ENCODE peak calls at places on chromosomes 7 and 10, in five cellular contexts. A, Q, H, J and F are unnamed samples.

GRCh38 chr10:32366588-32366987 is 19.6 kb upstream of the EPC1 start:
- DNase-seq in Q (no peak), H (no peak), A (no peak), J (no peak), F (no peak)

GRCh38 chr7:26930201-26930600 is 65.8 kb upstream of the SKAP2 start:
- DNase-seq in H (no peak), A (no peak), J (no peak), Q (no peak), F (no peak)

GRCh38 chr7:134818568-134819345 is 39.3 kb downstream of the CALD1 start:
- DNase-seq in Q (no peak), J (no peak), H (no peak), A (no peak), F (no peak)

GRCh38 chr10:78407009-78407711 is 373.5 kb downstream of the RPS24 start:
- DNase-seq in H (peak), A (peak), Q (peak), J (peak), F (peak)

GRCh38 chr10:98676895-98677294 is 230.2 kb upstream of the HPS1 start:
- DNase-seq in H (no peak), J (no peak), A (no peak), Q (no peak), F (no peak)

GRCh38 chr10:21927601-21928000 is 75.9 kb downstream of the DNAJC1 start:
- DNase-seq in Q (no peak), A (no peak), H (no peak), J (no peak), F (peak)

GRCh38 chr10:122878799-122879338 is 512 bp downstream of the FAM24B start:
- DNase-seq in A (peak), H (peak), J (no peak), Q (no peak), F (no peak)

GRCh38 chr10:96673318-96674099 is 46.8 kb downstream of the PIK3AP1 start:
- DNase-seq in H (peak), Q (peak), J (no peak), A (no peak), F (peak)

GRCh38 chr10:124222298-124223000 is 129.1 kb upstream of the CHST15 start:
- DNase-seq in J (no peak), A (no peak), Q (no peak), H (no peak), F (no peak)

GRCh38 chr10:119299531-119299930 is 92.2 kb downstream of the GRK5 start:
- DNase-seq in H (no peak), J (no peak), A (no peak), Q (no peak), F (no peak)

GRCh38 chr7:116561697-116562483 is 37.1 kb downstream of the CAV1 start:
- DNase-seq in H (no peak), J (no peak), A (no peak), Q (no peak), F (peak)

GRCh38 chr10:18681366-18681765 is 22.1 kb downstream of the ARL5B start:
- DNase-seq in Q (no peak), A (no peak), J (no peak), H (no peak), F (peak)

GRCh38 chr10:21257919-21258318 is 267.6 kb downstream of the SKIDA1 start:
- DNase-seq in Q (no peak), A (no peak), H (no peak), J (no peak), F (peak)

GRCh38 chr7:131068604-131069021 is 259.1 kb upstream of the MKLN1 start:
- DNase-seq in A (peak), J (no peak), Q (no peak), H (no peak), F (peak)

GRCh38 chr10:5252177-5253037 is 55.8 kb downstream of the AKR1C4 start:
- DNase-seq in H (peak), Q (no peak), J (no peak), A (peak), F (peak)

GRCh38 chr7:72292794-72293193 is 119.3 kb downstream of the CALN1 start:
- DNase-seq in J (no peak), A (no peak), H (no peak), Q (no peak), F (no peak)

GRCh38 chr7:137254766-137255165 is 88.8 kb downstream of the PTN start:
- DNase-seq in Q (no peak), A (no peak), H (no peak), J (no peak), F (no peak)

GRCh38 chr10:126062132-126063032 is 166.0 kb downstream of the FANK1 start:
- DNase-seq in J (no peak), Q (no peak), H (no peak), A (peak), F (peak)

GRCh38 chr7:33062023-33062781 is at the start of gene NT5C3A:
- DNase-seq in H (no peak), A (peak), Q (no peak), J (peak), F (no peak)

GRCh38 chr7:119270644-119271043 is 1002.3 kb upstream of the KCND2 start:
- DNase-seq in A (no peak), J (no peak), H (no peak), Q (no peak), F (no peak)

GRCh38 chr7:66258409-66258808 is 53.3 kb downstream of the TPST1 start:
- DNase-seq in H (no peak), A (no peak), Q (no peak), J (no peak), F (no peak)

GRCh38 chr7:157013602-157014549 is 3.4 kb upstream of the MNX1 start:
- DNase-seq in Q (no peak), H (no peak), A (no peak), J (no peak), F (no peak)

GRCh38 chr10:44898665-44899064 is 12.5 kb upstream of the TMEM72 start:
- DNase-seq in A (no peak), H (no peak), J (no peak), Q (no peak), F (no peak)

GRCh38 chr7:129423700-129424410 is 10.4 kb upstream of the STRIP2 start:
- DNase-seq in A (no peak), H (peak), Q (no peak), J (no peak), F (peak)

GRCh38 chr10:48457949-48458661 is 146.8 kb downstream of the ARHGAP22 start:
- DNase-seq in J (no peak), H (no peak), Q (no peak), A (no peak), F (no peak)

GRCh38 chr10:48456361-48456804 is 148.5 kb downstream of the ARHGAP22 start:
- DNase-seq in H (no peak), A (no peak), Q (no peak), J (no peak), F (no peak)

GRCh38 chr10:48458662-48459048 is 146.2 kb downstream of the ARHGAP22 start:
- DNase-seq in J (no peak), Q (no peak), H (no peak), A (no peak), F (no peak)

GRCh38 chr10:48455392-48456151 is 149.1 kb downstream of the MAPK8 start:
- DNase-seq in H (no peak), Q (no peak), A (no peak), J (no peak), F (no peak)

GRCh38 chr10:48456808-48457761 is 147.8 kb downstream of the ARHGAP22 start:
- DNase-seq in H (no peak), J (no peak), Q (no peak), A (no peak), F (no peak)
- TF ChIP-seq BHLHE40 in H (no peak), J (no peak), Q (no peak), A (no peak), F (no peak)

GRCh38 chr7:80515298-80515697 is 3.4 kb upstream of the GNAT3 start:
- DNase-seq in A (no peak), Q (no peak), H (no peak), J (no peak), F (no peak)

GRCh38 chr7:80511964-80512363 is at the start of gene GNAT3:
- DNase-seq in Q (no peak), H (no peak), J (no peak), A (no peak), F (no peak)

GRCh38 chr7:80520199-80520598 is 8.3 kb upstream of the GNAT3 start:
- DNase-seq in J (no peak), Q (no peak), A (no peak), H (no peak), F (peak)

GRCh38 chr7:80521809-80522208 is 9.9 kb upstream of the GNAT3 start:
- DNase-seq in A (no peak), H (no peak), Q (no peak), J (no peak), F (no peak)

DNA sequence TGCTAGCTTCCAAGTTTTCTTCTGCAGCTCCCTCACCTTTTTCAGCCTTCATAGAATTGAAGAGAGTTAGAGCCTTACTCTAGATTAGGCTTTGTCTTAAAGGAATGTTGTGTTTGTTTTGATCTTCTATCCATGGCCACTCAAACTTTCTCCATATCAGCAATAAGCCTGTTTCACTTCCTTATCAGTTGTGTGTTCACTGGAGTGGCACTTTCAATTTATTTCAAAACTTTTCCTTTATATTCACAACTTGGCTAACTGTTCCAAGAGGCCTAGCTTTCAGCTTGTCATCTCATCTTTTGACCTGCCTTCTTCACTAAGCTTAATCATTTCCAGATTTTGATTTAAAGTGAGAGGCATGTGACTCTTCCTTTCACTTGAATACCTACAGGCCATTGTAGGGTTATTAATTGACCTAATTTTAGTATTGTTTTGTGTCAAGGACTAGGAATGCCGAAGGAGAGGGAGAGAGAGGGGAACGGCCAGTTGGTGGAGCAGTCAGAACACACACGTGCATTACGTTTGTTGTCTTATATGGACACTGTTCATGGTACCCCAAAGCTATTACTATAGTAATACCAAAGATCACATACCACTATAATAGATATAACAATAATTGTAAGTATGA is 5.4 kb upstream of the GNAT3 start:
- DNase-seq in H (no peak), J (no peak), A (no peak), Q (no peak), F (no peak)
- TF ChIP-seq BHLHE40 in H (no peak), J (no peak), A (no peak), Q (no peak), F (no peak)

GRCh38 chr10:14774797-14775196 is at the start of gene FAM107B:
- DNase-seq in J (no peak), Q (no peak), A (no peak), H (no peak), F (no peak)

GRCh38 chr10:14781763-14782162 is 7.1 kb upstream of the FAM107B start:
- DNase-seq in Q (no peak), J (no peak), A (no peak), H (no peak), F (no peak)

GRCh38 chr10:14775656-14776055 is 959 bp upstream of the FAM107B start:
- DNase-seq in A (no peak), J (no peak), H (no peak), Q (no peak), F (no peak)

GRCh38 chr10:14782691-14783363 is 8.1 kb upstream of the FAM107B start:
- DNase-seq in A (peak), Q (no peak), J (no peak), H (peak), F (no peak)

GRCh38 chr10:14779053-14779649 is 4.5 kb upstream of the FAM107B start:
- DNase-seq in J (no peak), H (no peak), Q (no peak), A (peak), F (peak)
- TF ChIP-seq BHLHE40 in J (no peak), H (no peak), Q (no peak), A (no peak), F (no peak)

DNA sequence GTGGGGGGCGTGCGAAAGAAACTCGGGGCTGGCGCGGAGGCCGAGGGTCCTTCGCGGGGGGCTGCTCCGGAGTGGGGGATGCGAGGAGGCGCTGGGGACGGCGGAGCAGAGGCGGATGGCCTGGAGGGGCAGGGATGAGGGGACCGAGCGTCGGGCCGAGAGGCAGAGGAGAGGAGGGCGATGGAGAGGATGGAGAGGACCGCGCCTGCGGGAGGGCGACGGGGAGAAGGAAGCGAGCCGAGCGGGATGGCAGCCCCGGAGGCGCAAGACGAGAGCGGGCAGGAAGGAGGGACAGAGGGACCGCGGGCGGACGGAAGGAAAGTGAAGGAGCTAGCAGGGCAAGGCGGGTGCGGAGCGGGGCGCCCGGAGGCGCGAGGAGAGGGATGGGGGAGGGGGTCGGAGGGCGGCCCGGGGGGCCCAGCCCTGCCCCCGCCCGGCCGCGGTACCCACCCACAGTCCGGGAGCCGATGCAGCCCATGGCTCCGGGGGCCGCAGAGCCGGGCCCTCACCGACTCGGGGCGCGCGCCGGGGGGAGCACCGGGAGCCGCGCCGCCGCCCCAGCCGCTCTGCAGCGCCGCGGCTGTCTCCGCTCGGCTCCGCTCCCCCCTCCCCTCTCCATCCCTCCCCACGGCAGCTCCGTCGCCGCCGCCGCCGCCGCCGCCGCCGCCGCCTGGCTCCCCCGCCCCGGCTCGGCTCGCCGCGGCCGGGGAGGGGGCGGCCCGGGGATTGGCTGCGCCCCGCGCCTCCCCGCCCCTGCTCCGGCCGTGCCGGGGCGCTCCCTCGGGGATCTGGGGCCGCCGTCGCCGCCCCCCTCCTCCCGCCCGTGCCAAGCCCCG is at the start of gene FAM131B:
- DNase-seq in H (no peak), J (peak), A (no peak), Q (no peak), F (no peak)
- TF ChIP-seq BHLHE40 in H (no peak), J (no peak), A (no peak), Q (no peak), F (no peak)

GRCh38 chr7:100681491-100682227 is 8.1 kb downstream of the GNB2 start:
- DNase-seq in J (no peak), Q (no peak), H (no peak), A (no peak), F (no peak)
- TF ChIP-seq BHLHE40 in J (no peak), Q (no peak), H (no peak), A (no peak), F (no peak)

GRCh38 chr10:130761032-130761575 is 550.4 kb downstream of the TCERG1L start:
- DNase-seq in J (no peak), Q (no peak), A (no peak), H (no peak), F (no peak)

GRCh38 chr10:130758529-130758928 is 553.0 kb downstream of the TCERG1L start:
- DNase-seq in Q (no peak), A (no peak), J (no peak), H (no peak), F (no peak)

GRCh38 chr10:130756651-130757050 is 554.9 kb downstream of the TCERG1L start:
- DNase-seq in Q (no peak), J (no peak), H (no peak), A (no peak), F (no peak)

GRCh38 chr10:130757821-130758489 is 553.6 kb downstream of the TCERG1L start:
- DNase-seq in H (no peak), A (no peak), J (no peak), Q (no peak), F (no peak)

GRCh38 chr10:130757271-130757670 is 554.2 kb downstream of the TCERG1L start:
- DNase-seq in J (no peak), Q (no peak), H (no peak), A (no peak), F (no peak)
- TF ChIP-seq BHLHE40 in J (no peak), Q (no peak), H (no peak), A (no peak), F (no peak)

GRCh38 chr10:30759423-30759822 is 129.9 kb upstream of the LYZL2 start:
- DNase-seq in A (no peak), H (no peak), Q (no peak), J (no peak), F (peak)
- TF ChIP-seq BHLHE40 in A (no peak), H (no peak), Q (no peak), J (no peak), F (no peak)

GRCh38 chr7:24477807-24478655 is 95.2 kb upstream of the PALS2 start:
- DNase-seq in H (peak), J (peak), A (peak), Q (no peak), F (peak)
- TF ChIP-seq BHLHE40 in H (peak), J (no peak), A (no peak), Q (no peak), F (no peak)

GRCh38 chr10:110448682-110449418 is 48.9 kb upstream of the DUSP5 start:
- DNase-seq in J (no peak), H (no peak), A (no peak), Q (no peak), F (no peak)
- TF ChIP-seq BHLHE40 in J (no peak), H (no peak), A (no peak), Q (no peak), F (no peak)